ENCODE peak calls at places on chromosomes 2 and 18, in seven cellular contexts. H is K562, G is SK-N-SH, I is GM12878, F is HCT116, U is HepG2, W is H1. X is an unnamed sample.

GRCh38 chr2:203650860-203651613 is 55.4 kb upstream of the CD28 start:
- DNase-seq in H (peak), G (peak), I (no peak), F (peak), U (peak), W (no peak), X (peak)

GRCh38 chr2:64482243-64482642 is 28.3 kb downstream of the LGALSL start:
- DNase-seq in H (no peak), G (no peak), I (no peak), F (no peak), U (no peak), W (no peak), X (no peak)

GRCh38 chr2:198857246-198857645 is 600.5 kb downstream of the SATB2 start:
- DNase-seq in H (no peak), G (no peak), I (no peak), F (no peak), U (no peak), W (no peak), X (no peak)

GRCh38 chr2:111160758-111161157 is 40.0 kb downstream of the BCL2L11 start:
- DNase-seq in H (no peak), G (no peak), I (no peak), F (no peak), U (no peak), W (no peak), X (no peak)

GRCh38 chr2:127389778-127390435 is 2.1 kb upstream of the MAP3K2 start:
- DNase-seq in H (no peak), G (no peak), I (no peak), F (no peak), U (no peak), W (no peak), X (no peak)

GRCh38 chr18:68769423-68769822 is 28.5 kb upstream of the CCDC102B start:
- DNase-seq in H (no peak), G (no peak), I (no peak), F (no peak), U (no peak), W (no peak), X (no peak)

GRCh38 chr2:183868707-183869106 is 729.6 kb upstream of the ZNF804A start:
- DNase-seq in H (no peak), G (no peak), I (no peak), F (no peak), U (no peak), W (no peak), X (no peak)

GRCh38 chr2:28645553-28645952 is 106.1 kb upstream of the PPP1CB start:
- DNase-seq in H (no peak), G (no peak), I (no peak), F (no peak), U (no peak), W (no peak), X (no peak)

GRCh38 chr18:37393945-37394609 is 171.5 kb downstream of the CELF4 start:
- DNase-seq in H (peak), G (peak), I (no peak), F (no peak), U (no peak), W (peak), X (peak)

GRCh38 chr2:233163486-233164103 is 87.9 kb upstream of the ATG16L1 start:
- DNase-seq in H (no peak), G (no peak), I (no peak), F (no peak), U (no peak), W (no peak), X (no peak)

GRCh38 chr2:127843677-127844076 is 14.3 kb downstream of the POLR2D start:
- DNase-seq in H (no peak), G (no peak), I (no peak), F (no peak), U (no peak), W (no peak), X (no peak)

GRCh38 chr18:59846814-59847490 is 52.8 kb upstream of the PMAIP1 start:
- DNase-seq in H (no peak), G (no peak), I (peak), F (no peak), U (no peak), W (no peak), X (no peak)

GRCh38 chr18:48926420-48926857 is 24.3 kb downstream of the SMAD7 start:
- DNase-seq in H (no peak), G (no peak), I (no peak), F (no peak), U (peak), W (no peak), X (no peak)

GRCh38 chr18:57659463-57660102 is 37.9 kb upstream of the NARS1 start:
- DNase-seq in H (peak), G (no peak), I (no peak), F (no peak), U (no peak), W (no peak), X (no peak)

GRCh38 chr18:77647472-77647871 is 397.8 kb downstream of the GALR1 start:
- DNase-seq in H (no peak), G (no peak), I (no peak), F (no peak), U (no peak), W (no peak), X (no peak)

GRCh38 chr2:241815477-241816430 is 6.8 kb downstream of the NEU4 start:
- DNase-seq in H (no peak), G (peak), I (no peak), F (no peak), U (no peak), W (no peak), X (no peak)

GRCh38 chr18:13395577-13395976 is 177.0 kb downstream of the LDLRAD4 start:
- DNase-seq in H (peak), G (no peak), I (no peak), F (no peak), U (no peak), W (no peak), X (no peak)

GRCh38 chr2:109437325-109438090 is 176.3 kb downstream of the SEPTIN10 start:
- DNase-seq in H (no peak), G (no peak), I (no peak), F (no peak), U (no peak), W (no peak), X (no peak)

GRCh38 chr2:109439897-109440506 is 173.8 kb downstream of the SEPTIN10 start:
- DNase-seq in H (no peak), G (no peak), I (no peak), F (no peak), U (no peak), W (no peak), X (no peak)

GRCh38 chr2:109439315-109439714 is 174.5 kb downstream of the SEPTIN10 start:
- DNase-seq in H (no peak), G (no peak), I (no peak), F (no peak), U (no peak), W (no peak), X (no peak)

GRCh38 chr2:109438146-109438545 is 175.6 kb downstream of the SEPTIN10 start:
- DNase-seq in H (no peak), G (no peak), I (no peak), F (no peak), U (no peak), W (no peak), X (no peak)

DNA sequence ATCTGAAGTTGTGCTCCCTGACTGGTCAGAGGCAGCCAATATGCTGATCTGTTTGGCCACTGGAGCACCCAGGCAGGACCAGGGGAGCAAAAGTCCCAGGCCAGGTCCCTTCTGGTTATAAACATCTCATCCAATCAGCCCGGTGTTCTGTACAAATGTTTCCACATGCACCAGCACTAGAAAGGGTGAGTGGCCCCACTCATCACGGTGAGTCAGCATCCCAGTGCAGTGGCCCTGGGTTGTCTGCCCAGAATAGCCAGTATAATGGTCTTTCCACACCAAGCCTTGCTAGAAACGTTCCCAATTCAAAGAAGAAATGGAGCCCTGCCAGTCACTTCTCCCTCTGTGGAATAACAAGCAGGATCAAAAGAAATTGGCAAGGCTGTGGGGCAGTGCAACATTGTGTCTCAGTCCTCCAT is 175.0 kb downstream of the SEPTIN10 start:
- DNase-seq in H (no peak), G (peak), I (no peak), F (no peak), U (no peak), W (no peak), X (no peak)
- TF ChIP-seq JUND in H (no peak), G (no peak), I (no peak), F (no peak), U (no peak), W (no peak), X (no peak)

DNA sequence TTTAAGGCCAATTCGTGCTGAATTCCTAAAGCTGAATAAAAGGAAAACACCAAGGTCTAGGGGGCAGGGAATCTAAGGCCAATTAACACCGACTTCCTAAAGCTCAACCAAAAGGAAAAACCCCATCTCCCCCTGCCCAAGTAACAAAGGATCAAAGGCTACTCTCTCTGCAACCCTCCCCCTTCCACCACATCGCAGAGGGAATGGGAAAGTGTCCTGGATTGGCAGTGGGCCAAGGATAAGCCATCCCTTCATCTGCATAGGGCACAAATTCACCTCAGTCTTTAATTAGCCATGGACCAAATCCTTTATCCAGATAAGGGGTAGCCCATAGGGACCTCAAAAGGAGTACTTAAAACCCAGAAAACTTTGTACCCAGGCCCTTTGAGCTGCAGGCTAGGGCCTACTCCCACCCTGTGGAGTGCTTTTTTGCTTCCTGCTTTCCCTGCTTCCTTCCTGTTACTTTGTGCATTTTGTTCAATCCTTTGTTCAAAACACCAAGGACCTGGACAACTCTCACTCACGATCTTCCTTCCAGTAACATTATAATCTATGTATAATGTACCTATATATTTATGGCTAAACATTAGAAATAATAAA is 2119.8 kb upstream of the CELF4 start:
- DNase-seq in H (no peak), G (no peak), I (no peak), F (no peak), U (peak), W (peak), X (no peak)
- TF ChIP-seq JUND in H (no peak), G (no peak), I (no peak), F (no peak), U (no peak), W (no peak), X (no peak)

GRCh38 chr18:1710114-1710513 is 805.4 kb downstream of the ADCYAP1 start:
- DNase-seq in H (no peak), G (no peak), I (no peak), F (no peak), U (no peak), W (no peak), X (no peak)

DNA sequence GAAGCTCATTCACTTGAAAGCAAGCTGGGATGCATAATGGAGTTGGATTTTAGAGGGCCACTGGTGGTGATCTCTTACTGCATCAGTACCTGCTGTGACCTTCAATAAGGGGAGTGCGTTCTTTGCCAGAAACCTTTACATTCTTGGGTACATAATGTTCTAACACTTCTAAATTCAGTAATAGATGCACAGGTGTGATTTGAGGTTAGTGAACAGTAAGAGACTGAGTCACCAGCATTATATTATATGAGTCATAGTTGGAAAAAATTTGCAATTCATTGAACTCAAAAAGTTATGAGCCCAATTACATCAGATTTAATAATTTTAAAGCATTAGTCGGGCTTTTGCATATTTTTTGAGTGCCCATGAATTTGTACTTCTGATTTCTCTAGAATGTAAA is 803.3 kb downstream of the ADCYAP1 start:
- DNase-seq in H (no peak), G (no peak), I (no peak), F (no peak), U (no peak), W (no peak), X (no peak)
- TF ChIP-seq JUND in H (no peak), G (no peak), I (no peak), F (peak), U (no peak), W (no peak), X (no peak)

DNA sequence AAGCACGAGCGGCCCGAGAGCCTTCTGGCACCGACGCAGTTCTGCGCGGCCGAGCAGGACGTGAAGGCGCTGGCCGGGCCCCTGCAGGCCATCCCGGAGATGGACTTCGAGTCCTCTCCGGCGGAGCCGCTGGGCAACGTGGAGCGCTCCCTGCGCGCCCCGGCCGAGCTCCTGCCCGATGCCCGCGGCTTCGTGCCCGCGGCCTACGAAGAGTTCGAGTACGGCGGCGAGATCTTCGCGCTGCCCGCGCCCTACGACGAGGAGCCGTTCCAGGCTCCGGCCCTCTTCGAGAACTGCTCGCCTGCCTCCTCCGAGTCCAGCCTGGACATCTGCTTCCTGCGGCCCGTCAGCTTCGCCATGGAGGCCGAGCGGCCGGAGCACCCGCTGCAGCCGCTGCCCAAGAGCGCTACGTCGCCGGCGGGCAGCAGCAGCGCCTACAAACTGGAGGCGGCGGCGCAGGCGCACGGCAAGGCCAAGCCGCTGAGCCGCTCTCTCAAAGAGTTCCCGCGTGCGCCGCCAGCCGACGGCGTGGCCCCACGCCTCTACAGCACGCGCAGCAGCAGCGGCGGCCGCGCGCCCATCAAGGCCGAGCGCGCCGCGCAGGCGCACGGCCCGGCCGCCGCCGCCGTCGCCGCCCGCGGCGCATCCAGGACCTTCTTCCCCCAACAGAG is 70.4 kb downstream of the ARHGEF33 start:
- DNase-seq in H (no peak), G (peak), I (no peak), F (no peak), U (no peak), W (peak), X (no peak)
- TF ChIP-seq JUND in H (no peak), G (no peak), I (no peak), F (no peak), U (no peak), W (no peak), X (no peak)